ENCODE peak calls at places on chromosome 3, in four cellular contexts. Z, O, B and P are unnamed samples.

GRCh38 chr3:150238043-150238802 is 169.9 kb upstream of the TSC22D2 start:
- DNase-seq in Z (no peak), O (no peak), B (no peak), P (no peak)

GRCh38 chr3:149462653-149463052 is 11.8 kb upstream of the TM4SF4 start:
- DNase-seq in Z (no peak), O (no peak), B (no peak), P (no peak)

GRCh38 chr3:177824190-177824786 is 627.0 kb upstream of the TBL1XR1 start:
- DNase-seq in Z (no peak), O (peak), B (no peak), P (no peak)

GRCh38 chr3:13420051-13420816 is at the start of gene NUP210:
- DNase-seq in Z (peak), O (peak), B (no peak), P (peak)

GRCh38 chr3:110813541-110813940 is 258.1 kb upstream of the NECTIN3 start:
- DNase-seq in Z (no peak), O (no peak), B (no peak), P (no peak)

GRCh38 chr3:152127058-152127457 is 141.7 kb upstream of the MBNL1 start:
- DNase-seq in Z (no peak), O (no peak), B (peak), P (no peak)

GRCh38 chr3:134652409-134652831 is 1.6 kb upstream of the KY start:
- DNase-seq in Z (peak), O (no peak), B (no peak), P (no peak)

GRCh38 chr3:172355836-172356235 is 92.4 kb downstream of the GHSR start:
- DNase-seq in Z (no peak), O (no peak), B (no peak), P (no peak)

GRCh38 chr3:59820352-59820934 is 770.6 kb upstream of the CFAP20DC start:
- DNase-seq in Z (no peak), O (no peak), B (no peak), P (no peak)

GRCh38 chr3:108099203-108099602 is 8.4 kb upstream of the CD47 start:
- DNase-seq in Z (no peak), O (no peak), B (no peak), P (no peak)

GRCh38 chr3:186931487-186932280 is 1.4 kb downstream of the ST6GAL1 start:
- DNase-seq in Z (peak), O (peak), B (no peak), P (no peak)

GRCh38 chr3:114451051-114451451 is 157.2 kb downstream of the TIGIT start:
- DNase-seq in Z (no peak), O (no peak), B (no peak), P (no peak)

GRCh38 chr3:105866656-105867653 is 1.9 kb downstream of the CBLB start:
- DNase-seq in Z (no peak), O (peak), B (peak), P (no peak)

DNA sequence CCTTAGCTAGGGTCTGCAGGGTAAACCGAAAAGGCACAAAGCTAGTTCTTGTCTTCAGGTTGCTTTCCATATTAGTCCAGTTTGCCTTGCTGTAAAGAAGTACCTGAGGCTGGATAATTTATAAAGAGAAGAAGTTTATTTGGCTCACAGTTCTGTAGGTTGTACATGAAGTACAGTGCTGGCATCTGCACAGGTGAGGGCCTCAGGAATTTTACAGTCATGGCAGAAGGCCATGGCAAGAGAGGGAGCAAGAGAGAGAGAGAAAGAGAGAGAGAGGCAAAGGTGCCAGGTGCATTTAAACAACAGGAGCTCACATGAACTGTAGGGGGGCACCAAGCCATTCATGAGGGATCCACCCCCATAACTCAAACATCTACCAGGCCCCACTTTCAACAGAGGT is 26.9 kb downstream of the TRIM42 start:
- DNase-seq in Z (no peak), O (no peak), B (no peak), P (no peak)
- TF ChIP-seq SP1 in Z (no peak), O (no peak), B (no peak), P (no peak)

GRCh38 chr3:15796331-15796730 is 1.4 kb downstream of the ANKRD28 start:
- DNase-seq in Z (no peak), O (no peak), B (no peak), P (no peak)

GRCh38 chr3:15798533-15799245 is 910 bp upstream of the ANKRD28 start:
- DNase-seq in Z (no peak), O (no peak), B (no peak), P (no peak)

GRCh38 chr3:15795563-15796308 is 2.0 kb downstream of the ANKRD28 start:
- DNase-seq in Z (no peak), O (no peak), B (no peak), P (no peak)

GRCh38 chr3:15796771-15797599 is 794 bp downstream of the ANKRD28 start:
- DNase-seq in Z (no peak), O (peak), B (no peak), P (peak)

DNA sequence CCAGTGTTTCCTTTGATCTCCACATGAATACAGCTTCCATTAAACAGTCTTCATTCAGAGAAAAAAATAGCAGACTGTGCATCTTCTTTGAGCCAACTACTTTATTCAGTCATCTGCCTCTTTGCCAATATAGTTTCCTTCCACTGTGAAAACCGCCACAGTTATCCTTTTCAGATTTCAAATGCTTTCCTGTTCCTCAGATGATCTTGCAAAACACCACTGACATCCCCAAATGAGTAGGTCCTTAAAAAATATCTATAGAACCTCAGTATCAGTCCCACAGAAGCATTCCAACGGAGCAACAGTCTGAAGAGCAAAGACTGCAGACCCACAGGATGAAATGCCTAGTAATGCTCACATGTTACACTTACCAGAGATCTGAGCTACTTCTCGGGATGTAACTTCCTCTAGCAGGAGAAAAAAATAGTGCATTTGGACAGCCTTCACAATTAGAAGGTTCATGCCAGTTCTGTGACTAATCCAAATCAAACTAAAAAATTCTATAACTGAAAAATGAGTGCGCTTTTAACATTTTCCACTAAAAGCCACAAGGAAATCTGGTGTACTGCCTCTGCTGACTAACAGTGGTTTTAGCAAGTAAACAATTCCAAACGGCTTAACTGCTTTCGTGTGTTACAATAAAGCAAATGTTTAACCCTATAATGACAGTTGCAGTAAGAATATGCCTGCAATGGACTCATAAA is at the start of gene ANKRD28:
- DNase-seq in Z (no peak), O (peak), B (no peak), P (peak)
- TF ChIP-seq SUZ12 in Z (no peak), O (no peak), B (no peak), P (no peak)

GRCh38 chr3:154181127-154181691 is 60.0 kb downstream of the ARHGEF26 start:
- DNase-seq in Z (no peak), O (no peak), B (no peak), P (no peak)
- TF ChIP-seq SP1 in Z (no peak), O (no peak), B (no peak), P (no peak)

DNA sequence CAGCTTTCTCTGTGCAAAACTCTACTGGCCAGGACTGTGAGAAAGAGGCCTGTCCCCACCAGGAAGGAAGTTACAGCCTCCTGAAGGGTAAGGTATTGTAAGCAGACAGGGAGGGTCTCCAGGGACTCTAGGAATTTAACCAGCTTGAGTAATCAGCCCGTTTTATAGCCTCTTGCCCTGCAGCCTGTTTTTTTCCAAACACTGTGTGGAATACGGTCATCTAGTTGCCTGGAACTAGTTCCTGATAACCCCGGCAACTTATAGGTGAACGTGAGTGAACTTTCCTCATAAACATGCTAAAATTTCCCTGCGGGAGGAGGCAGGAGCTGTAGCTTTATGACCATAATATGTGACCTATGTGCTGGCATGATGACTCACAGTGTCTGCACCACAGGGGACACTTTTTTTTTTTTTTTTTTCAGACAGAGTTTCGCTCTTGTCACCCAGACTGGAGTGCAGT is 60.1 kb upstream of the DAZL start:
- DNase-seq in Z (no peak), O (no peak), B (no peak), P (peak)
- TF ChIP-seq SUZ12 in Z (no peak), O (no peak), B (no peak), P (no peak)

GRCh38 chr3:71451812-71452211 is 131.7 kb downstream of the FOXP1 start:
- DNase-seq in Z (no peak), O (no peak), B (no peak), P (no peak)

GRCh38 chr3:71447197-71447596 is 136.3 kb downstream of the FOXP1 start:
- DNase-seq in Z (no peak), O (no peak), B (no peak), P (no peak)

GRCh38 chr3:71447803-71448202 is 135.7 kb downstream of the FOXP1 start:
- DNase-seq in Z (no peak), O (no peak), B (no peak), P (no peak)

GRCh38 chr3:71450985-71451560 is 132.5 kb downstream of the FOXP1 start:
- DNase-seq in Z (no peak), O (no peak), B (no peak), P (no peak)

GRCh38 chr3:71450162-71450561 is 133.4 kb downstream of the FOXP1 start:
- DNase-seq in Z (no peak), O (peak), B (no peak), P (no peak)
- TF ChIP-seq SP1 in Z (no peak), O (no peak), B (no peak), P (no peak)